ENCODE peak calls at places on chromosomes 5 and 9, in five cellular contexts. One of them, this sample, is unnamed.
A peak's percentile ranks its signal among the peaks of the same experiment; 100 is the strongest.

GRCh38 chr9:124480621-124480981 is 26.6 kb downstream of the NR5A1 start:
- DNase-seq in NCI-H1092 treated with DMSO at 0.1 percent for 48 hours: peak; percentile 56
- DNase-seq in dorsolateral prefrontal cortex: no peak
- DNase-seq in foreskin fibroblast: peak; percentile 44
- DNase-seq in T-helper 9 cell: no peak
- DNase-seq in this sample: no peak

GRCh38 chr9:1829719-1830118 is 185.4 kb upstream of the SMARCA2 start:
- DNase-seq in NCI-H1092 treated with DMSO at 0.1 percent for 48 hours: no peak
- DNase-seq in dorsolateral prefrontal cortex: peak; percentile 51
- DNase-seq in foreskin fibroblast: no peak
- DNase-seq in T-helper 9 cell: no peak
- DNase-seq in this sample: no peak

GRCh38 chr9:128764361-128764760 is 7.4 kb downstream of the ZER1 start:
- DNase-seq in NCI-H1092 treated with DMSO at 0.1 percent for 48 hours: no peak
- DNase-seq in dorsolateral prefrontal cortex: no peak
- DNase-seq in foreskin fibroblast: no peak
- DNase-seq in T-helper 9 cell: no peak
- DNase-seq in this sample: no peak

GRCh38 chr5:94538260-94538659 is 80.1 kb downstream of the KIAA0825 start:
- DNase-seq in NCI-H1092 treated with DMSO at 0.1 percent for 48 hours: no peak
- DNase-seq in dorsolateral prefrontal cortex: no peak
- DNase-seq in foreskin fibroblast: no peak
- DNase-seq in T-helper 9 cell: no peak
- DNase-seq in this sample: no peak

GRCh38 chr9:20358201-20358600 is 264.1 kb downstream of the MLLT3 start:
- DNase-seq in NCI-H1092 treated with DMSO at 0.1 percent for 48 hours: no peak
- DNase-seq in dorsolateral prefrontal cortex: no peak
- DNase-seq in foreskin fibroblast: peak; percentile 66
- DNase-seq in T-helper 9 cell: no peak
- DNase-seq in this sample: no peak

GRCh38 chr9:134434896-134435506 is 108.7 kb downstream of the RXRA start:
- DNase-seq in NCI-H1092 treated with DMSO at 0.1 percent for 48 hours: peak; percentile 96
- DNase-seq in dorsolateral prefrontal cortex: peak; percentile 95
- DNase-seq in foreskin fibroblast: peak; percentile 99
- DNase-seq in T-helper 9 cell: no peak
- DNase-seq in this sample: peak; percentile 88

GRCh38 chr5:71586052-71586940 is 844 bp upstream of the MCCC2 start:
- DNase-seq in NCI-H1092 treated with DMSO at 0.1 percent for 48 hours: no peak
- DNase-seq in dorsolateral prefrontal cortex: no peak
- DNase-seq in foreskin fibroblast: peak; percentile 32
- DNase-seq in T-helper 9 cell: no peak
- DNase-seq in this sample: no peak

GRCh38 chr5:68134033-68134668 is 81.4 kb upstream of the PIK3R1 start:
- DNase-seq in NCI-H1092 treated with DMSO at 0.1 percent for 48 hours: no peak
- DNase-seq in dorsolateral prefrontal cortex: no peak
- DNase-seq in foreskin fibroblast: peak; percentile 24
- DNase-seq in T-helper 9 cell: no peak
- DNase-seq in this sample: no peak

GRCh38 chr5:76690704-76691469 is 25.0 kb upstream of the F2R start:
- DNase-seq in NCI-H1092 treated with DMSO at 0.1 percent for 48 hours: no peak
- DNase-seq in dorsolateral prefrontal cortex: no peak
- DNase-seq in foreskin fibroblast: peak; percentile 85
- DNase-seq in T-helper 9 cell: no peak
- DNase-seq in this sample: no peak

GRCh38 chr5:136811086-136811485 is 445.7 kb upstream of the TRPC7 start:
- DNase-seq in NCI-H1092 treated with DMSO at 0.1 percent for 48 hours: no peak
- DNase-seq in dorsolateral prefrontal cortex: no peak
- DNase-seq in foreskin fibroblast: peak; percentile 17
- DNase-seq in T-helper 9 cell: no peak
- DNase-seq in this sample: no peak

GRCh38 chr9:118578467-118578866 is 790.8 kb downstream of the BRINP1 start:
- DNase-seq in NCI-H1092 treated with DMSO at 0.1 percent for 48 hours: no peak
- DNase-seq in dorsolateral prefrontal cortex: no peak
- DNase-seq in foreskin fibroblast: peak; percentile 67
- DNase-seq in T-helper 9 cell: no peak
- DNase-seq in this sample: no peak

GRCh38 chr9:136225748-136226679 is 19.6 kb downstream of the QSOX2 start:
- DNase-seq in NCI-H1092 treated with DMSO at 0.1 percent for 48 hours: peak; percentile 42
- DNase-seq in dorsolateral prefrontal cortex: no peak
- DNase-seq in foreskin fibroblast: peak; percentile 68
- DNase-seq in T-helper 9 cell: peak; percentile 62
- DNase-seq in this sample: no peak

GRCh38 chr9:126722922-126723806 is 81.7 kb upstream of the ZBTB43 start:
- DNase-seq in NCI-H1092 treated with DMSO at 0.1 percent for 48 hours: no peak
- DNase-seq in dorsolateral prefrontal cortex: peak; percentile 47
- DNase-seq in foreskin fibroblast: peak; percentile 42
- DNase-seq in T-helper 9 cell: peak; percentile 70
- DNase-seq in this sample: no peak

GRCh38 chr9:110626109-110626829 is 42.3 kb upstream of the MUSK start:
- DNase-seq in NCI-H1092 treated with DMSO at 0.1 percent for 48 hours: no peak
- DNase-seq in dorsolateral prefrontal cortex: no peak
- DNase-seq in foreskin fibroblast: peak; percentile 81
- DNase-seq in T-helper 9 cell: no peak
- DNase-seq in this sample: no peak

GRCh38 chr5:66684663-66685062 is 88.5 kb downstream of the MAST4 start:
- DNase-seq in NCI-H1092 treated with DMSO at 0.1 percent for 48 hours: no peak
- DNase-seq in dorsolateral prefrontal cortex: no peak
- DNase-seq in foreskin fibroblast: no peak
- DNase-seq in T-helper 9 cell: no peak
- DNase-seq in this sample: no peak

GRCh38 chr9:34929506-34930102 is 28.5 kb upstream of the PHF24 start:
- DNase-seq in NCI-H1092 treated with DMSO at 0.1 percent for 48 hours: peak; percentile 24
- DNase-seq in dorsolateral prefrontal cortex: peak; percentile 42
- DNase-seq in foreskin fibroblast: peak; percentile 31
- DNase-seq in T-helper 9 cell: peak; percentile 2
- DNase-seq in this sample: no peak

GRCh38 chr5:28766565-28767158 is 1728.3 kb upstream of the CDH9 start:
- DNase-seq in NCI-H1092 treated with DMSO at 0.1 percent for 48 hours: peak; percentile 71
- DNase-seq in dorsolateral prefrontal cortex: no peak
- DNase-seq in foreskin fibroblast: peak; percentile 1
- DNase-seq in T-helper 9 cell: no peak
- DNase-seq in this sample: no peak

GRCh38 chr9:110329676-110330235 is 7.9 kb downstream of the TXNDC8 start:
- DNase-seq in NCI-H1092 treated with DMSO at 0.1 percent for 48 hours: no peak
- DNase-seq in dorsolateral prefrontal cortex: no peak
- DNase-seq in foreskin fibroblast: no peak
- DNase-seq in T-helper 9 cell: no peak
- DNase-seq in this sample: no peak

GRCh38 chr9:110753734-110754231 is 85.2 kb downstream of the MUSK start:
- DNase-seq in NCI-H1092 treated with DMSO at 0.1 percent for 48 hours: no peak
- DNase-seq in dorsolateral prefrontal cortex: no peak
- DNase-seq in foreskin fibroblast: peak; percentile 82
- DNase-seq in T-helper 9 cell: no peak
- DNase-seq in this sample: no peak

GRCh38 chr9:124803911-124804310 is 27.0 kb downstream of the OLFML2A start:
- DNase-seq in NCI-H1092 treated with DMSO at 0.1 percent for 48 hours: no peak
- DNase-seq in dorsolateral prefrontal cortex: no peak
- DNase-seq in foreskin fibroblast: no peak
- DNase-seq in T-helper 9 cell: no peak
- DNase-seq in this sample: no peak

GRCh38 chr5:89277791-89278190 is 394.8 kb upstream of the MEF2C start:
- DNase-seq in NCI-H1092 treated with DMSO at 0.1 percent for 48 hours: no peak
- DNase-seq in dorsolateral prefrontal cortex: no peak
- DNase-seq in foreskin fibroblast: peak; percentile 70
- DNase-seq in T-helper 9 cell: no peak
- DNase-seq in this sample: no peak

GRCh38 chr5:177178905-177179304 is 45.3 kb downstream of the NSD1 start:
- DNase-seq in NCI-H1092 treated with DMSO at 0.1 percent for 48 hours: no peak
- DNase-seq in dorsolateral prefrontal cortex: no peak
- DNase-seq in foreskin fibroblast: no peak
- DNase-seq in T-helper 9 cell: no peak
- DNase-seq in this sample: no peak

GRCh38 chr9:20391208-20391607 is 231.1 kb downstream of the MLLT3 start:
- DNase-seq in NCI-H1092 treated with DMSO at 0.1 percent for 48 hours: no peak
- DNase-seq in dorsolateral prefrontal cortex: no peak
- DNase-seq in foreskin fibroblast: no peak
- DNase-seq in T-helper 9 cell: no peak
- DNase-seq in this sample: no peak

GRCh38 chr5:76403963-76404693 is 1.0 kb downstream of the IQGAP2 start:
- DNase-seq in NCI-H1092 treated with DMSO at 0.1 percent for 48 hours: no peak
- DNase-seq in dorsolateral prefrontal cortex: no peak
- DNase-seq in foreskin fibroblast: peak; percentile 2
- DNase-seq in T-helper 9 cell: peak; percentile 62
- DNase-seq in this sample: no peak

GRCh38 chr9:124339603-124340146 is 75.6 kb downstream of the PSMB7 start:
- DNase-seq in NCI-H1092 treated with DMSO at 0.1 percent for 48 hours: no peak
- DNase-seq in dorsolateral prefrontal cortex: no peak
- DNase-seq in foreskin fibroblast: no peak
- DNase-seq in T-helper 9 cell: no peak
- DNase-seq in this sample: no peak

GRCh38 chr5:108521841-108522506 is 140.1 kb upstream of the FBXL17 start:
- DNase-seq in NCI-H1092 treated with DMSO at 0.1 percent for 48 hours: peak; percentile 25
- DNase-seq in dorsolateral prefrontal cortex: no peak
- DNase-seq in foreskin fibroblast: peak; percentile 78
- DNase-seq in T-helper 9 cell: peak; percentile 1
- DNase-seq in this sample: no peak

GRCh38 chr5:56447232-56447631 is 214.1 kb upstream of the ANKRD55 start:
- DNase-seq in NCI-H1092 treated with DMSO at 0.1 percent for 48 hours: no peak
- DNase-seq in dorsolateral prefrontal cortex: no peak
- DNase-seq in foreskin fibroblast: peak; percentile 21
- DNase-seq in T-helper 9 cell: no peak
- DNase-seq in this sample: no peak

GRCh38 chr5:83530186-83530585 is 58.6 kb downstream of the VCAN start:
- DNase-seq in NCI-H1092 treated with DMSO at 0.1 percent for 48 hours: no peak
- DNase-seq in dorsolateral prefrontal cortex: no peak
- DNase-seq in foreskin fibroblast: no peak
- DNase-seq in T-helper 9 cell: no peak
- DNase-seq in this sample: no peak

GRCh38 chr5:151758141-151758429 is 346 bp downstream of the ATOX1 start:
- DNase-seq in NCI-H1092 treated with DMSO at 0.1 percent for 48 hours: no peak
- DNase-seq in dorsolateral prefrontal cortex: no peak
- DNase-seq in foreskin fibroblast: peak; percentile 30
- DNase-seq in T-helper 9 cell: no peak
- DNase-seq in this sample: no peak

GRCh38 chr5:172106511-172107356 is 81.3 kb downstream of the STK10 start:
- DNase-seq in NCI-H1092 treated with DMSO at 0.1 percent for 48 hours: peak; percentile 6
- DNase-seq in dorsolateral prefrontal cortex: no peak
- DNase-seq in foreskin fibroblast: peak; percentile 64
- DNase-seq in T-helper 9 cell: peak; percentile 79
- DNase-seq in this sample: no peak

GRCh38 chr5:74633710-74634109 is 6.8 kb downstream of the ENC1 start:
- DNase-seq in NCI-H1092 treated with DMSO at 0.1 percent for 48 hours: no peak
- DNase-seq in dorsolateral prefrontal cortex: no peak
- DNase-seq in foreskin fibroblast: no peak
- DNase-seq in T-helper 9 cell: no peak
- DNase-seq in this sample: no peak

GRCh38 chr5:171681667-171682066 is 104.0 kb upstream of the SMIM23 start:
- DNase-seq in NCI-H1092 treated with DMSO at 0.1 percent for 48 hours: no peak
- DNase-seq in dorsolateral prefrontal cortex: no peak
- DNase-seq in foreskin fibroblast: no peak
- DNase-seq in T-helper 9 cell: no peak
- DNase-seq in this sample: no peak

GRCh38 chr5:73890569-73890968 is 264.6 kb downstream of the ARHGEF28 start:
- DNase-seq in NCI-H1092 treated with DMSO at 0.1 percent for 48 hours: no peak
- DNase-seq in dorsolateral prefrontal cortex: no peak
- DNase-seq in foreskin fibroblast: no peak
- DNase-seq in T-helper 9 cell: no peak
- DNase-seq in this sample: no peak

This sample was measured in substantia nigra.